ENCODE peak calls at places on chromosomes 3 and 15, in eight cellular contexts. C is activated naive CD8-positive, alpha-beta T cell treated with anti-CD3 and anti-CD28 coated beads, Interleukin-2, amount 50 U/mL, for 24 hours; G is hepatic stellate cell; E is heart right ventricle; A is EH; L is IMR-90; Y is NCI-H1092; Q is COR-L47. Z is an unnamed sample.

GRCh38 chr3:23919628-23920027 is 2.7 kb downstream of the RPL15 start:
- DNase-seq in L (no peak), G (no peak), A (no peak), E (no peak), C (no peak), Y (no peak), Q (no peak), Z (no peak)

GRCh38 chr15:71802770-71803169 is 7.6 kb upstream of the NR2E3 start:
- DNase-seq in G (no peak), C (peak), A (no peak), E (no peak), Y (no peak), Q (no peak), L (no peak), Z (no peak)

GRCh38 chr3:118960876-118961275 is 73.8 kb downstream of the IGSF11 start:
- DNase-seq in L (no peak), Q (no peak), G (no peak), E (no peak), C (no peak), Y (no peak), A (peak), Z (no peak)

GRCh38 chr3:20622304-20622703 is 436.3 kb upstream of the SGO1 start:
- DNase-seq in Y (no peak), G (no peak), C (no peak), L (peak), A (peak), E (no peak), Q (no peak), Z (no peak)

GRCh38 chr3:195249057-195249770 is 21.7 kb downstream of the XXYLT1 start:
- DNase-seq in C (no peak), G (no peak), Q (no peak), A (no peak), Y (no peak), L (no peak), E (no peak), Z (no peak)

GRCh38 chr3:107142171-107142570 is 235.1 kb upstream of the CCDC54 start:
- DNase-seq in E (no peak), C (no peak), Y (no peak), L (no peak), G (no peak), Q (no peak), A (no peak), Z (no peak)

GRCh38 chr3:132695006-132695405 is 27.2 kb downstream of the NPHP3 start:
- DNase-seq in C (no peak), Y (no peak), A (no peak), Q (no peak), L (no peak), G (no peak), E (no peak), Z (no peak)

GRCh38 chr15:42158941-42159340 is 2.5 kb upstream of the PLA2G4F start:
- DNase-seq in L (no peak), Q (no peak), Y (no peak), E (no peak), G (no peak), C (no peak), A (no peak), Z (no peak)

GRCh38 chr3:7407107-7407506 is 546.2 kb downstream of the GRM7 start:
- DNase-seq in Q (no peak), E (no peak), C (no peak), G (no peak), L (no peak), Y (no peak), A (no peak), Z (no peak)

GRCh38 chr3:186097663-186098451 is 11.0 kb downstream of the ETV5 start:
- DNase-seq in C (no peak), G (peak), Q (peak), Y (peak), A (peak), E (peak), L (peak), Z (peak)

GRCh38 chr3:23645533-23646196 is 160.1 kb upstream of the UBE2E1 start:
- DNase-seq in L (no peak), A (no peak), Q (no peak), C (no peak), Y (no peak), E (no peak), G (no peak), Z (no peak)

GRCh38 chr15:70530503-70530902 is 232.9 kb downstream of the UACA start:
- DNase-seq in G (no peak), A (no peak), L (no peak), Y (no peak), E (no peak), C (no peak), Q (no peak), Z (no peak)

Z was measured in NCI-H510A.